ENCODE peak calls at places on chromosomes 7 and 10, in four cellular contexts. Y is stimulated activated CD4-positive, alpha-beta T cell treated with anti-CD3 and anti-CD28 coated beads, Interleukin-1b, Interleukin-23, amount 100 ng/mL, for 24 hours; K is germinal center; L is SK-MEL-5. T is an unnamed sample.

GRCh38 chr10:125262920-125263319 is 102.6 kb upstream of the CTBP2 start:
- DNase-seq in Y (no peak), K (no peak), L (no peak), T (no peak)

GRCh38 chr10:70495691-70496261 is 17.2 kb downstream of the PALD1 start:
- DNase-seq in Y (no peak), K (no peak), L (no peak), T (no peak)

GRCh38 chr7:6542368-6542767 is 8.9 kb downstream of the GRID2IP start:
- DNase-seq in Y (no peak), K (no peak), L (no peak), T (no peak)

GRCh38 chr10:81866753-81867152 is 8.2 kb upstream of the NRG3 start:
- DNase-seq in Y (no peak), K (no peak), L (peak; percentile 89), T (no peak)

GRCh38 chr10:95250856-95251255 is 39.9 kb downstream of the PDLIM1 start:
- DNase-seq in Y (no peak), K (no peak), L (no peak), T (no peak)

GRCh38 chr10:43234471-43235041 is 32.3 kb downstream of the RASGEF1A start:
- DNase-seq in Y (no peak), K (no peak), L (no peak), T (no peak)

GRCh38 chr10:624312-624604 is 65.2 kb downstream of the DIP2C start:
- DNase-seq in Y (no peak), K (no peak), L (no peak), T (no peak)

GRCh38 chr7:84484502-84485079 is 290.0 kb upstream of the SEMA3A start:
- DNase-seq in Y (no peak), K (no peak), L (no peak), T (peak; percentile 60)

GRCh38 chr7:123795917-123796316 is 47.1 kb upstream of the WASL start:
- DNase-seq in Y (no peak), K (no peak), L (no peak), T (no peak)

GRCh38 chr7:129952653-129953560 is at the start of gene UBE2H:
- DNase-seq in Y (peak; percentile 92), K (peak; percentile 95), L (peak; percentile 93), T (peak; percentile 93)

GRCh38 chr10:97230146-97230545 is 44.4 kb upstream of the SLIT1 start:
- DNase-seq in Y (no peak), K (no peak), L (peak; percentile 28), T (no peak)

T was measured in A673.